ENCODE peak calls at places on chromosomes 1 and 21, in eight cellular contexts. Z is mesothelial cell of epicardium; L is COLO829; E is spleen; Q is A549; X is GM04503; G is Peyer's patch; S is activated CD4-positive, alpha-beta T cell treated with anti-CD3 and anti-CD28 coated beads for 48 hours. C is an unnamed sample.

GRCh38 chr1:228109073-228109961 is at the start of gene MRPL55:
- DNase-seq in L (peak), X (peak), Z (peak), Q (peak), S (peak), G (peak), E (peak), C (peak)

GRCh38 chr21:28516996-28517592 is 475.6 kb downstream of the LTN1 start:
- DNase-seq in G (peak), E (peak), S (peak), L (peak), X (no peak), Z (peak), Q (peak), C (peak)

GRCh38 chr1:172549621-172550280 is 16.8 kb downstream of the SUCO start:
- DNase-seq in X (no peak), G (no peak), L (no peak), E (no peak), Z (no peak), S (no peak), Q (no peak), C (no peak)

GRCh38 chr1:41122851-41123518 is 101.5 kb upstream of the SLFNL1 start:
- DNase-seq in L (peak), X (peak), Z (no peak), E (no peak), S (peak), G (peak), Q (peak), C (peak)

GRCh38 chr1:41678141-41678878 is 193.8 kb upstream of the EDN2 start:
- DNase-seq in S (no peak), G (no peak), Z (no peak), E (peak), X (no peak), L (no peak), Q (no peak), C (no peak)

GRCh38 chr1:173056355-173056754 is 5.6 kb upstream of the TNFSF18 start:
- DNase-seq in E (no peak), L (no peak), Q (no peak), Z (no peak), X (no peak), G (no peak), S (no peak), C (peak)

GRCh38 chr1:181057079-181057478 is 23.3 kb downstream of the MR1 start:
- DNase-seq in L (no peak), E (no peak), X (no peak), G (no peak), S (no peak), Q (no peak), Z (no peak), C (no peak)

GRCh38 chr1:229194096-229194495 is 76.8 kb upstream of the RAB4A start:
- DNase-seq in Q (no peak), X (no peak), S (no peak), E (no peak), Z (no peak), L (no peak), G (no peak), C (no peak)

GRCh38 chr1:32886012-32886827 is at the start of gene HPCA:
- DNase-seq in Q (peak), S (peak), Z (peak), L (peak), G (peak), E (no peak), X (no peak), C (peak)

GRCh38 chr1:39082811-39083576 is 56.8 kb downstream of the NDUFS5 start:
- DNase-seq in E (no peak), G (no peak), X (no peak), L (no peak), Q (no peak), Z (no peak), S (no peak), C (no peak)

GRCh38 chr1:7229186-7229585 is 443.9 kb downstream of the CAMTA1 start:
- DNase-seq in Q (no peak), L (no peak), G (no peak), X (no peak), S (no peak), E (no peak), Z (no peak), C (no peak)

GRCh38 chr1:104294259-104294658 is 544.6 kb downstream of the AMY1C start:
- DNase-seq in L (no peak), S (no peak), Q (no peak), Z (no peak), G (no peak), E (no peak), X (no peak), C (no peak)

GRCh38 chr1:157770442-157771043 is 6.4 kb downstream of the FCRL2 start:
- DNase-seq in G (no peak), X (no peak), E (no peak), L (peak), Z (no peak), Q (no peak), S (no peak), C (no peak)

GRCh38 chr1:184301228-184301627 is 85.6 kb upstream of the C1orf21 start:
- DNase-seq in Z (no peak), E (no peak), Q (no peak), X (no peak), S (no peak), L (no peak), G (no peak), C (no peak)

GRCh38 chr1:43958351-43959255 is 11.2 kb upstream of the DPH2 start:
- DNase-seq in X (no peak), S (no peak), Q (no peak), E (no peak), L (no peak), Z (no peak), G (no peak), C (no peak)

GRCh38 chr1:183778568-183779433 is 26.1 kb upstream of the RGL1 start:
- DNase-seq in L (no peak), X (no peak), Z (no peak), S (no peak), E (no peak), Q (no peak), G (no peak), C (no peak)

GRCh38 chr1:37133276-37134145 is 99.2 kb upstream of the GRIK3 start:
- DNase-seq in Z (no peak), G (no peak), Q (no peak), E (no peak), L (no peak), S (no peak), X (no peak), C (no peak)

GRCh38 chr21:15077529-15077928 is 12.7 kb upstream of the NRIP1 start:
- DNase-seq in L (no peak), Z (no peak), E (no peak), G (no peak), Q (no peak), X (no peak), S (no peak), C (no peak)

GRCh38 chr1:179786815-179787736 is 44.0 kb downstream of the FAM163A start:
- DNase-seq in L (no peak), G (no peak), X (no peak), S (no peak), Z (no peak), E (no peak), Q (no peak), C (no peak)

GRCh38 chr1:1847501-1848289 is 43.2 kb downstream of the GNB1 start:
- DNase-seq in Q (no peak), E (no peak), G (no peak), X (no peak), S (no peak), Z (no peak), L (no peak), C (no peak)

GRCh38 chr1:96364576-96364975 is 357.0 kb upstream of the PTBP2 start:
- DNase-seq in G (no peak), E (no peak), S (no peak), X (peak), Q (no peak), L (no peak), Z (no peak), C (no peak)

GRCh38 chr1:56967900-56968832 is 2.4 kb upstream of the C8B start:
- DNase-seq in S (peak), E (no peak), L (peak), X (no peak), G (no peak), Z (peak), Q (peak), C (peak)

GRCh38 chr21:17081193-17081592 is 431.6 kb upstream of the CXADR start:
- DNase-seq in Q (no peak), L (no peak), X (no peak), Z (no peak), E (no peak), S (no peak), G (no peak), C (no peak)

GRCh38 chr1:4124631-4125145 is 224.6 kb upstream of the C1orf174 start:
- DNase-seq in S (no peak), E (peak), Q (no peak), G (no peak), X (no peak), L (no peak), Z (no peak), C (no peak)

GRCh38 chr1:227370463-227371254 is 52.4 kb upstream of the CDC42BPA start:
- DNase-seq in Q (no peak), L (peak), G (no peak), Z (no peak), X (no peak), E (no peak), S (no peak), C (no peak)

GRCh38 chr1:214422137-214422671 is 129.2 kb downstream of the PTPN14 start:
- DNase-seq in E (no peak), G (no peak), Z (no peak), S (no peak), Q (no peak), L (no peak), X (no peak), C (no peak)

GRCh38 chr1:39898648-39899603 is 2.8 kb downstream of the MYCL start:
- DNase-seq in Q (peak), X (no peak), G (no peak), Z (peak), E (no peak), L (no peak), S (peak), C (peak)

GRCh38 chr1:1092890-1093609 is 18.9 kb upstream of the RNF223 start:
- DNase-seq in E (peak), Q (no peak), G (peak), X (no peak), Z (peak), S (no peak), L (no peak), C (no peak)